ENCODE peak calls at places on chromosomes 7 and 10, in six cellular contexts. One of them, this sample, is unnamed.

GRCh38 chr7:29139191-29139590 is 7.1 kb downstream of the CPVL start:
- DNase-seq in NCI-H460: no peak
- DNase-seq in A549: no peak
- DNase-seq in T1000: no peak
- DNase-seq in NCI-H2081 treated with DMSO at 0.1 percent for 48 hours: no peak
- DNase-seq in activated naive CD4-positive, alpha-beta T cell treated with anti-CD3 and anti-CD28 coated beads, Interleukin-2, amount 10 ng/mL, durations not matched to agents 7 days and 5 days: no peak
- DNase-seq in this sample: peak

GRCh38 chr7:112050205-112050881 is 155.9 kb downstream of the DOCK4 start:
- DNase-seq in NCI-H460: no peak
- DNase-seq in A549: no peak
- DNase-seq in T1000: no peak
- DNase-seq in NCI-H2081 treated with DMSO at 0.1 percent for 48 hours: no peak
- DNase-seq in activated naive CD4-positive, alpha-beta T cell treated with anti-CD3 and anti-CD28 coated beads, Interleukin-2, amount 10 ng/mL, durations not matched to agents 7 days and 5 days: no peak
- DNase-seq in this sample: no peak

GRCh38 chr10:128242641-128243040 is 116.4 kb upstream of the MKI67 start:
- DNase-seq in NCI-H460: no peak
- DNase-seq in A549: peak
- DNase-seq in T1000: no peak
- DNase-seq in NCI-H2081 treated with DMSO at 0.1 percent for 48 hours: no peak
- DNase-seq in activated naive CD4-positive, alpha-beta T cell treated with anti-CD3 and anti-CD28 coated beads, Interleukin-2, amount 10 ng/mL, durations not matched to agents 7 days and 5 days: no peak
- DNase-seq in this sample: no peak

GRCh38 chr10:116146374-116146773 is 126.6 kb downstream of the GFRA1 start:
- DNase-seq in NCI-H460: no peak
- DNase-seq in A549: no peak
- DNase-seq in T1000: no peak
- DNase-seq in NCI-H2081 treated with DMSO at 0.1 percent for 48 hours: no peak
- DNase-seq in activated naive CD4-positive, alpha-beta T cell treated with anti-CD3 and anti-CD28 coated beads, Interleukin-2, amount 10 ng/mL, durations not matched to agents 7 days and 5 days: no peak
- DNase-seq in this sample: no peak

GRCh38 chr7:157520249-157520648 is 183.4 kb downstream of the DNAJB6 start:
- DNase-seq in NCI-H460: no peak
- DNase-seq in A549: no peak
- DNase-seq in T1000: no peak
- DNase-seq in NCI-H2081 treated with DMSO at 0.1 percent for 48 hours: no peak
- DNase-seq in activated naive CD4-positive, alpha-beta T cell treated with anti-CD3 and anti-CD28 coated beads, Interleukin-2, amount 10 ng/mL, durations not matched to agents 7 days and 5 days: no peak
- DNase-seq in this sample: no peak

GRCh38 chr10:47309403-47310089 is 9.5 kb downstream of the GDF10 start:
- DNase-seq in NCI-H460: no peak
- DNase-seq in A549: no peak
- DNase-seq in T1000: no peak
- DNase-seq in NCI-H2081 treated with DMSO at 0.1 percent for 48 hours: no peak
- DNase-seq in activated naive CD4-positive, alpha-beta T cell treated with anti-CD3 and anti-CD28 coated beads, Interleukin-2, amount 10 ng/mL, durations not matched to agents 7 days and 5 days: peak
- DNase-seq in this sample: no peak

GRCh38 chr7:30351724-30352123 is 67.3 kb downstream of the ZNRF2 start:
- DNase-seq in NCI-H460: no peak
- DNase-seq in A549: no peak
- DNase-seq in T1000: no peak
- DNase-seq in NCI-H2081 treated with DMSO at 0.1 percent for 48 hours: no peak
- DNase-seq in activated naive CD4-positive, alpha-beta T cell treated with anti-CD3 and anti-CD28 coated beads, Interleukin-2, amount 10 ng/mL, durations not matched to agents 7 days and 5 days: no peak
- DNase-seq in this sample: no peak

GRCh38 chr7:44646921-44647636 is 40.7 kb downstream of the OGDH start:
- DNase-seq in NCI-H460: no peak
- DNase-seq in A549: no peak
- DNase-seq in T1000: no peak
- DNase-seq in NCI-H2081 treated with DMSO at 0.1 percent for 48 hours: no peak
- DNase-seq in activated naive CD4-positive, alpha-beta T cell treated with anti-CD3 and anti-CD28 coated beads, Interleukin-2, amount 10 ng/mL, durations not matched to agents 7 days and 5 days: no peak
- DNase-seq in this sample: no peak

GRCh38 chr7:116193329-116194087 is 16.8 kb upstream of the TES start:
- DNase-seq in NCI-H460: no peak
- DNase-seq in A549: no peak
- DNase-seq in T1000: no peak
- DNase-seq in NCI-H2081 treated with DMSO at 0.1 percent for 48 hours: no peak
- DNase-seq in activated naive CD4-positive, alpha-beta T cell treated with anti-CD3 and anti-CD28 coated beads, Interleukin-2, amount 10 ng/mL, durations not matched to agents 7 days and 5 days: no peak
- DNase-seq in this sample: no peak

GRCh38 chr10:71964669-71965515 is 697 bp downstream of the CHST3 start:
- DNase-seq in NCI-H460: peak
- DNase-seq in A549: peak
- DNase-seq in T1000: peak
- DNase-seq in NCI-H2081 treated with DMSO at 0.1 percent for 48 hours: no peak
- DNase-seq in activated naive CD4-positive, alpha-beta T cell treated with anti-CD3 and anti-CD28 coated beads, Interleukin-2, amount 10 ng/mL, durations not matched to agents 7 days and 5 days: peak
- DNase-seq in this sample: peak

GRCh38 chr7:93592588-93593266 is 18.2 kb upstream of the CALCR start:
- DNase-seq in NCI-H460: no peak
- DNase-seq in A549: no peak
- DNase-seq in T1000: no peak
- DNase-seq in NCI-H2081 treated with DMSO at 0.1 percent for 48 hours: no peak
- DNase-seq in activated naive CD4-positive, alpha-beta T cell treated with anti-CD3 and anti-CD28 coated beads, Interleukin-2, amount 10 ng/mL, durations not matched to agents 7 days and 5 days: no peak
- DNase-seq in this sample: no peak

GRCh38 chr7:116562529-116563121 is 37.8 kb downstream of the CAV1 start:
- DNase-seq in NCI-H460: no peak
- DNase-seq in A549: no peak
- DNase-seq in T1000: no peak
- DNase-seq in NCI-H2081 treated with DMSO at 0.1 percent for 48 hours: no peak
- DNase-seq in activated naive CD4-positive, alpha-beta T cell treated with anti-CD3 and anti-CD28 coated beads, Interleukin-2, amount 10 ng/mL, durations not matched to agents 7 days and 5 days: no peak
- DNase-seq in this sample: no peak

GRCh38 chr7:21944616-21945373 is 904 bp downstream of the CDCA7L start:
- DNase-seq in NCI-H460: no peak
- DNase-seq in A549: peak
- DNase-seq in T1000: no peak
- DNase-seq in NCI-H2081 treated with DMSO at 0.1 percent for 48 hours: no peak
- DNase-seq in activated naive CD4-positive, alpha-beta T cell treated with anti-CD3 and anti-CD28 coated beads, Interleukin-2, amount 10 ng/mL, durations not matched to agents 7 days and 5 days: peak
- DNase-seq in this sample: no peak

GRCh38 chr10:73744690-73744994 is 470 bp downstream of the SEC24C start:
- DNase-seq in NCI-H460: peak
- DNase-seq in A549: peak
- DNase-seq in T1000: peak
- DNase-seq in NCI-H2081 treated with DMSO at 0.1 percent for 48 hours: no peak
- DNase-seq in activated naive CD4-positive, alpha-beta T cell treated with anti-CD3 and anti-CD28 coated beads, Interleukin-2, amount 10 ng/mL, durations not matched to agents 7 days and 5 days: peak
- DNase-seq in this sample: peak

GRCh38 chr10:109974509-109975191 is 33.1 kb upstream of the ADD3 start:
- DNase-seq in NCI-H460: no peak
- DNase-seq in A549: peak
- DNase-seq in T1000: no peak
- DNase-seq in NCI-H2081 treated with DMSO at 0.1 percent for 48 hours: no peak
- DNase-seq in activated naive CD4-positive, alpha-beta T cell treated with anti-CD3 and anti-CD28 coated beads, Interleukin-2, amount 10 ng/mL, durations not matched to agents 7 days and 5 days: no peak
- DNase-seq in this sample: no peak

GRCh38 chr10:22002531-22003110 is 909 bp downstream of the DNAJC1 start:
- DNase-seq in NCI-H460: no peak
- DNase-seq in A549: peak
- DNase-seq in T1000: no peak
- DNase-seq in NCI-H2081 treated with DMSO at 0.1 percent for 48 hours: no peak
- DNase-seq in activated naive CD4-positive, alpha-beta T cell treated with anti-CD3 and anti-CD28 coated beads, Interleukin-2, amount 10 ng/mL, durations not matched to agents 7 days and 5 days: no peak
- DNase-seq in this sample: no peak

GRCh38 chr10:28722065-28722803 is 44.9 kb downstream of the BAMBI start:
- DNase-seq in NCI-H460: no peak
- DNase-seq in A549: peak
- DNase-seq in T1000: no peak
- DNase-seq in NCI-H2081 treated with DMSO at 0.1 percent for 48 hours: peak
- DNase-seq in activated naive CD4-positive, alpha-beta T cell treated with anti-CD3 and anti-CD28 coated beads, Interleukin-2, amount 10 ng/mL, durations not matched to agents 7 days and 5 days: no peak
- DNase-seq in this sample: no peak